ENCODE peak calls at places on chromosomes 7 and 10, in six cellular contexts. Y is omental fat pad, O is hippocampal formation, R is A549, Q is C1 segment of cervical spinal cord, C is AG08395. U is an unnamed sample.

GRCh38 chr7:29892231-29892630 is 85.9 kb downstream of the WIPF3 start:
- DNase-seq in Y (no peak), C (no peak), R (no peak), Q (no peak), O (no peak), U (no peak)

GRCh38 chr10:50343702-50344331 is 92.5 kb upstream of the ASAH2 start:
- DNase-seq in Y (no peak), O (no peak), Q (no peak), R (no peak), C (no peak), U (no peak)

GRCh38 chr7:360454-361100 is 70.6 kb downstream of the FOXL3 start:
- DNase-seq in C (no peak), O (no peak), R (no peak), Y (no peak), Q (no peak), U (no peak)

GRCh38 chr10:45454859-45455258 is 80.8 kb downstream of the ALOX5 start:
- DNase-seq in Y (no peak), O (no peak), C (no peak), R (no peak), Q (no peak), U (no peak)

GRCh38 chr7:136807598-136807997 is 60.9 kb upstream of the CHRM2 start:
- DNase-seq in Y (no peak), R (no peak), C (no peak), Q (no peak), O (no peak), U (no peak)

GRCh38 chr7:116576350-116577319 is 51.8 kb downstream of the CAV1 start:
- DNase-seq in R (peak; percentile 67), O (no peak), Y (no peak), C (peak; percentile 83), Q (no peak), U (no peak)

GRCh38 chr7:157854066-157854891 is 517.5 kb downstream of the DNAJB6 start:
- DNase-seq in R (no peak), O (no peak), C (no peak), Y (no peak), Q (no peak), U (peak; percentile 90)

GRCh38 chr10:131653140-131653539 is 247.7 kb upstream of the PPP2R2D start:
- DNase-seq in C (no peak), Y (no peak), O (no peak), R (no peak), Q (no peak), U (no peak)

GRCh38 chr7:36396150-36396549 is 6.5 kb downstream of the ANLN start:
- DNase-seq in Y (no peak), O (no peak), Q (no peak), C (no peak), R (no peak), U (no peak)

GRCh38 chr7:117682681-117683385 is 190.4 kb downstream of the CTTNBP2 start:
- DNase-seq in R (peak; percentile 86), C (no peak), Q (no peak), Y (no peak), O (no peak), U (no peak)

GRCh38 chr7:139728203-139728602 is 49.6 kb downstream of the HIPK2 start:
- DNase-seq in Y (no peak), R (no peak), C (no peak), Q (no peak), O (no peak), U (no peak)

GRCh38 chr7:128804472-128804871 is 12.7 kb downstream of the CCDC136 start:
- DNase-seq in Y (no peak), Q (no peak), R (no peak), C (no peak), O (no peak), U (no peak)

GRCh38 chr7:151930026-151930653 is 26.1 kb upstream of the GALNTL5 start:
- DNase-seq in Q (no peak), Y (no peak), C (no peak), R (no peak), O (no peak), U (no peak)

GRCh38 chr10:29859521-29860130 is 199.8 kb downstream of the JCAD start:
- DNase-seq in O (no peak), C (peak; percentile 45), Y (no peak), R (no peak), Q (no peak), U (no peak)

GRCh38 chr7:147586526-147586925 is 1004.0 kb upstream of the C7orf33 start:
- DNase-seq in C (peak; percentile 4), Q (no peak), Y (no peak), R (no peak), O (no peak), U (no peak)

GRCh38 chr7:93150200-93150835 is 2.1 kb upstream of the SAMD9L start:
- DNase-seq in R (peak; percentile 53), Y (no peak), Q (no peak), O (no peak), C (peak; percentile 7), U (peak; percentile 1)

GRCh38 chr10:63157845-63158624 is 24.9 kb downstream of the NRBF2 start:
- DNase-seq in R (peak; percentile 92), O (peak; percentile 81), Q (no peak), C (peak; percentile 75), Y (no peak), U (peak; percentile 32)

GRCh38 chr7:93736970-93737369 is 153.6 kb downstream of the TFPI2 start:
- DNase-seq in Y (no peak), R (no peak), O (no peak), Q (no peak), C (no peak), U (no peak)

GRCh38 chr7:128919881-128920789 is 9.6 kb upstream of the KCP start:
- DNase-seq in R (no peak), Q (no peak), Y (no peak), O (no peak), C (no peak), U (no peak)